ENCODE peak calls at places on chromosome 15, in four cellular contexts. G, S, B and W are unnamed samples.
A peak's percentile ranks its signal among the peaks of the same experiment; 100 is the strongest.

GRCh38 chr15:61084502-61084901 is 144.6 kb downstream of the RORA start:
- DNase-seq in G (no peak), S (no peak), B (no peak), W (no peak)

GRCh38 chr15:91559066-91559465 is 294.4 kb upstream of the SLCO3A1 start:
- DNase-seq in G (no peak), S (no peak), B (no peak), W (no peak)

GRCh38 chr15:39586387-39587171 is 5.7 kb downstream of the THBS1 start:
- DNase-seq in G (no peak), S (peak; percentile 49), B (no peak), W (no peak)

GRCh38 chr15:60093273-60094067 is 89.4 kb downstream of the FOXB1 start:
- DNase-seq in G (no peak), S (no peak), B (no peak), W (no peak)

GRCh38 chr15:77516076-77516475 is 95.4 kb downstream of the HMG20A start:
- DNase-seq in G (no peak), S (no peak), B (peak; percentile 49), W (no peak)

GRCh38 chr15:86591994-86592746 is 512.5 kb downstream of the AGBL1 start:
- DNase-seq in G (no peak), S (no peak), B (no peak), W (no peak)

GRCh38 chr15:90789496-90789895 is 72.3 kb downstream of the BLM start:
- DNase-seq in G (no peak), S (no peak), B (no peak), W (no peak)

GRCh38 chr15:46091860-46092450 is 457.1 kb downstream of the SQOR start:
- DNase-seq in G (no peak), S (no peak), B (peak; percentile 3), W (no peak)

GRCh38 chr15:67109141-67110034 is 44.0 kb downstream of the SMAD3 start:
- DNase-seq in G (no peak), S (no peak), B (no peak), W (no peak)

GRCh38 chr15:69042531-69042930 is 28.0 kb downstream of the NOX5 start:
- DNase-seq in G (no peak), S (no peak), B (no peak), W (no peak)

GRCh38 chr15:61907753-61908086 is 152.5 kb downstream of the VPS13C start:
- DNase-seq in G (no peak), S (no peak), B (no peak), W (no peak)

GRCh38 chr15:101579766-101580165 is 72.4 kb downstream of the TM2D3 start:
- DNase-seq in G (no peak), S (no peak), B (peak; percentile 74), W (no peak)

GRCh38 chr15:28014623-28015200 is 84.4 kb downstream of the OCA2 start:
- DNase-seq in G (peak; percentile 72), S (no peak), B (no peak), W (no peak)

GRCh38 chr15:101193063-101193712 is 58.7 kb downstream of the CHSY1 start:
- DNase-seq in G (no peak), S (no peak), B (no peak), W (no peak)

GRCh38 chr15:80904941-80905532 is 84.6 kb downstream of the MESD start:
- DNase-seq in G (no peak), S (no peak), B (no peak), W (no peak)

GRCh38 chr15:78663703-78664102 is 22.7 kb upstream of the CHRNB4 start:
- DNase-seq in G (no peak), S (no peak), B (no peak), W (no peak)

GRCh38 chr15:67184208-67184925 is 70.1 kb downstream of the AAGAB start:
- DNase-seq in G (no peak), S (peak; percentile 12), B (no peak), W (no peak)

GRCh38 chr15:76903251-76903681 is 1.9 kb downstream of the SCAPER start:
- DNase-seq in G (no peak), S (no peak), B (no peak), W (no peak)

GRCh38 chr15:62649793-62650420 is 392.6 kb upstream of the TPM1 start:
- DNase-seq in G (peak; percentile 74), S (no peak), B (no peak), W (no peak)

GRCh38 chr15:56659197-56659596 is 74.1 kb downstream of the ZNF280D start:
- DNase-seq in G (no peak), S (no peak), B (no peak), W (no peak)

GRCh38 chr15:89338036-89338435 is 3.4 kb upstream of the POLG start:
- DNase-seq in G (no peak), S (no peak), B (no peak), W (no peak)

GRCh38 chr15:73570355-73571032 is 62.7 kb downstream of the NPTN start:
- DNase-seq in G (no peak), S (no peak), B (no peak), W (no peak)

GRCh38 chr15:50939911-50940310 is 31.4 kb downstream of the AP4E1 start:
- DNase-seq in G (no peak), S (no peak), B (no peak), W (no peak)

GRCh38 chr15:56767315-56767714 is 34.0 kb upstream of the ZNF280D start:
- DNase-seq in G (no peak), S (no peak), B (no peak), W (no peak)

GRCh38 chr15:65212097-65212496 is 824 bp upstream of the CILP start:
- DNase-seq in G (no peak), S (no peak), B (no peak), W (no peak)

GRCh38 chr15:63049747-63050439 is 7.3 kb downstream of the TPM1 start:
- DNase-seq in G (no peak), S (no peak), B (no peak), W (no peak)

GRCh38 chr15:98907921-98908490 is 99.6 kb downstream of the PGPEP1L start:
- DNase-seq in G (no peak), S (no peak), B (no peak), W (no peak)
- TF ChIP-seq POLR2A in G (no peak), S (no peak), B (no peak), W (no peak)

DNA sequence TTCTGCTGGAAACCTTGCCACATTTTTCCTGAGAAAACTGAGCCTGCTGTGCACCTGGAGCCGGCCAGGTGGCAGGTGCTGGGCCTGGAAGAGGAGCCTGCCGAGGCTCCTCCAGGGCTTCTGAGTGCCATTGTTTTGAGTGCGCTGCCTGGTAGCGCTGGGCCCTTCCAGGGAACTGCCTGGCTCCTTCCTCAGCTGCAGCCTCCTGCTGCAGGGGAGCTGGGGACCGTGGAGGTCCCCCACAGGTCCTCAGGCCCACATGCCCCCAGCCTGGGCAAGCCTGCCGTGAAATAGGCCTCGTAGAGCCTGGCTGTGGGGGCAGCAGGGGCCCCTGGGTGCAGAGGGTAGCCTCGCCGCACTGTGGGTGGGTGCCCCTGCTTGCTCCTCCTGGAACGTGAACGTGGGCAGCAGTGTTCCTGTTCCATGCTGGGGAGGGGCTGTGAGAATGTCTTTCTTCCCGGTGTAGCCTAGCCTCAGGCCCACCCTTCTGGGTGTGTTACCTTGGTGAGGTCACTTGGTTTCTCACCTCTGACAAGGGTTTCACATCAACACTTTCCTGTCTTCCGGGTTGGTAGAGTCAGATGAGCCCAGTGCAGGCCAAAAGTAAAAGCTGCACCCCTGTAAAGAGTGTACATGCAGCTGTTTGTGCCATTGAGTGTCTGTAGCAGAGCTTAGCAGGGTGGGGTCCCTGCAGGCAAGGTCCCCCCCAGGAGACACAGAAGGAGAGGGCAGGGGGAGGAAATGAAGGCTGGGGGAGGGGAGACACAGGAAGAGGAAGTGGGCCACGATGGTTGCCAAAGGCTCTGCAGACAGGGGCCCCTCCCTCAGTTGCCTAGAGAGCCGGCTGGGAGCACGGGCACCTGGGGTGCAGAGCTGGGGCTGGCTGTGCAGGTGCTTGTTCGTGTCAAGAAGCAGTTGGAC is 34.5 kb downstream of the KLF13 start:
- DNase-seq in G (no peak), S (no peak), B (no peak), W (no peak)
- TF ChIP-seq POLR2A in G (no peak), S (no peak), B (no peak), W (no peak)

GRCh38 chr15:29862271-29862670 is 40.0 kb upstream of the TJP1 start:
- DNase-seq in G (no peak), S (no peak), B (no peak), W (no peak)
- TF ChIP-seq POLR2A in G (no peak), S (no peak), B (no peak), W (no peak)

DNA sequence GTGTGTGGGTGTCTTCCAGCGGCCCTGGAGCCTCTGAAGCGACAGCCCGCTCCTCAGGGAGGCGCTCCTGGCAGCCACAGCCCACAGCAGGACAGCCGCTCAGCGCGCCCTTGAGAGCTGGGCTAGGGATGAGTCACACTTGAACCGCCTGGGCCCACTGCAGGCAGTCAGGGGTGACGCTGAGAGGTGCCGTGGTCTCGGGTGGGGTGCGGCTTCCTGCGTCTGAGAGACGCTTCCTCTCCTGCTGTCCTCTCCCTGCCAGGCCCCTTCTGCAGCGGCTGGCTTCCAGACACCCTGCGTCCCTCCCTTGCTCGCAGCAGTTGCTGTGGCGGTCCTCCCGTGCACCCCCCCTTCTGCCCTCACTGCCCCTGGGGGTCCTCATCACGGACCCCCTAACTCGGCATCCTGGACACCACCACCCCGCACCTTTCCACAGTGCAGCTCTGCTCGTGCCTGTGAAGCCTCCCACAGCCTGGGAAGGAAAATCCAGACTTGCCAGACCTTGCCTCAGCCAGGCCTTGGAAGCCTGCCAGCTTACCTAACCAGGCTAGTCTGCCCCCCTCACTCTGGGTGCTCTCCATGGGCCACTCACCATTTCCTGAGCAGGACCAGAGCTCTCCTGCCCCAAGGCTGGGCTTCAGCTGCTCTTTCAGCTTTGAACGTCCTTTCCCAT is 1.1 kb upstream of the SPTBN5 start:
- DNase-seq in G (no peak), S (peak; percentile 62), B (peak; percentile 98), W (peak; percentile 66)
- TF ChIP-seq POLR2A in G (no peak), S (no peak), B (peak; percentile 4), W (no peak)

GRCh38 chr15:58864602-58865419 is 68.7 kb downstream of the SLTM start:
- DNase-seq in G (no peak), S (no peak), B (no peak), W (no peak)
- TF ChIP-seq POLR2A in G (no peak), S (no peak), B (no peak), W (no peak)